ENCODE peak calls at places on chromosomes 1 and 21, in six cellular contexts. N, Y, J, T, E and Z are unnamed samples.

GRCh38 chr1:224615861-224616760 is at the start of gene CNIH3:
- DNase-seq in N (no peak), Y (no peak), J (no peak), T (no peak), E (no peak), Z (no peak)

GRCh38 chr1:50279622-50280320 is 143.5 kb downstream of the DMRTA2 start:
- DNase-seq in N (peak; percentile 20), Y (no peak), J (peak; percentile 10), T (no peak), E (no peak), Z (no peak)

GRCh38 chr1:25731148-25731547 is 68.8 kb upstream of the SELENON start:
- DNase-seq in N (no peak), Y (no peak), J (no peak), T (no peak), E (no peak), Z (no peak)

GRCh38 chr1:175188936-175189335 is 3.6 kb downstream of the KIAA0040 start:
- DNase-seq in N (no peak), Y (peak; percentile 68), J (peak; percentile 83), T (peak; percentile 70), E (no peak), Z (no peak)

GRCh38 chr21:30227633-30228404 is 11.9 kb upstream of the CLDN8 start:
- DNase-seq in N (no peak), Y (no peak), J (no peak), T (no peak), E (peak; percentile 44), Z (peak; percentile 83)

GRCh38 chr1:182845894-182846293 is 6.7 kb downstream of the DHX9 start:
- DNase-seq in N (no peak), Y (no peak), J (no peak), T (no peak), E (no peak), Z (no peak)

GRCh38 chr1:26280333-26281042 is 602 bp downstream of the SH3BGRL3 start:
- DNase-seq in N (no peak), Y (no peak), J (peak; percentile 28), T (no peak), E (no peak), Z (no peak)

GRCh38 chr1:32101233-32101681 is 6.6 kb upstream of the KPNA6 start:
- DNase-seq in N (no peak), Y (no peak), J (no peak), T (no peak), E (no peak), Z (no peak)

GRCh38 chr1:220732621-220733020 is 15.5 kb upstream of the MTARC2 start:
- DNase-seq in N (no peak), Y (no peak), J (no peak), T (no peak), E (no peak), Z (no peak)

GRCh38 chr1:167553136-167554027 is at the start of gene CREG1:
- DNase-seq in N (peak; percentile 95), Y (peak; percentile 95), J (peak; percentile 92), T (peak; percentile 97), E (peak; percentile 56), Z (peak; percentile 68)
- TF ChIP-seq CTCF in N (no peak), Y (no peak), J (no peak), T (peak; percentile 5), E (no peak), Z (no peak)

DNA sequence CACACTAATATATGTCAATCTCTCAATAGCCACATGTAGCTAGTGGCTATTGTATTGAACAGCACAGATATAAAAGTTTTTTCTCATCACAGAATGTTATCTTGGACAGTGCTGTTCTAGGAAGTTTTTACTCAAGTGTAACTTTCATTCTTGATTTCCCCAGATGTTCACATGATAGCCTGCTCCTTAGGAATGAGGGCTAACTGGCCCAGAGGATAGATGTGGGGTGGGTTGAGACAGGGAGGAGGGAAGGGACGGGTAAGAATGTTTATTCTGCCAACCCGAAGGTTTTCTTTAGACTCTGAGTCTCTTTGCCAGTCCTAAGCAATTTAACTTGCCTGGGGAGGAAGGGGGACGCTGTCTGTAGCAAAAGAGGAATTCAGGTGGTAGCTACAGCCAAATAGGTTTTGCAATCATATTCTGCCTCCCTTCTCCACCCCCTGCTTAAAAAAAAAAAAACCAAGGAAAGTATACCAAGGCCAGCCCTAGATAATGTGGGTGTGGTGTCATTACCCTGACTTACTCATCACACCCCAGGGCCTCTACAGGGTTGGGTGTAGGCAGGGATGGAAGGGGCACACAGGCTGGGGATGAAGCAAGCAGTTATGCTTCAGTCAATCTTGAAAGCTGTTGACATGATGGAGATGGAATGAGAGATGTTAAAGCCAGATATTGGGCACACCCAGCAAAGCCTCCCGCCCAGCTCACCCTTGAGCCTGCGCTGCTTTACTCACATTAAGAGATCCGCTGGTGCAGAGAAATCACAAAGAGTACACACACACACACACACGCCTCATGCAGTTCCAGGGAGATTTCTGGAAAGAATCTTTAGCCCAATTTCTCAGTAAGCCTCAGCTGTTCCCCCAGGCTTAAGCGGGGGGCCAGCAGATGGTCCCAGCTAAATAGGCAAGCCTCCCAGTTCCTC is 59.9 kb downstream of the PLXNA2 start:
- DNase-seq in N (no peak), Y (no peak), J (no peak), T (no peak), E (peak; percentile 90), Z (peak; percentile 87)
- TF ChIP-seq CTCF in N (no peak), Y (no peak), J (no peak), T (no peak), E (no peak), Z (no peak)

DNA sequence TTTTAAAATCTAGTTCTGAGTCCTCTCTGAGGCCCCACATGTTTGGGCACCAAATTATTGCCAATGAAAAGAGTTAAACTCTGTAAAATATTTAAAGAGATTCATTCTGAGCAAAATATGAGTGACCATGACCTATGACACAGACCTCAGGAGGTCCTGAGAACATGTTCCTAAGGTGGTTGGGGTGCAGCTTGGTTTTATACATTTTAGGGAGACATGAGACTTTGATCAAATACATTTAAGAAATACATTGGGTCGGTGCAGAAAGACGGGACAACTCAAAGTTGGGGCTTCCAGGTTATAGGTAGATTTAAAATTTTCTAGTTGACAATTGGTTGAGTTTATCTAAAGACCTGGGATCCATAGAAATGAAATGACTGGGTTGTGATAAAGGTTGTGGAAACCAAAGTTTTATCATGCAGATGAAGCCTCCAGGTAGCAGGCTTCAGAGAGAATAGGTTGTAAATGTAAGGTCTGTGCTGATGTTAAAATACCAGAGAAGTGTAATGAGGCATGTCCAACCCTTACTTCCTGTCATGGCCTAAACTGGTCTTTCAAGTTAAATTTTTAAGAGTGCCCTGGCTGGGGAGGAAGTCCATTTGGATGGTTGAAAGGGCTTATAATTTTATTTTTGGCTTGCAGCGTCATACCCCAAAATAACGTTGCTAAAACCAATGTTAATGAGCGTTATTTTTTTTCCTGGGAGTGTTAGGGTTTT is 274.9 kb downstream of the NUF2 start:
- DNase-seq in N (no peak), Y (no peak), J (no peak), T (no peak), E (no peak), Z (no peak)
- TF ChIP-seq CTCF in N (no peak), Y (no peak), J (no peak), T (no peak), E (no peak), Z (no peak)

GRCh38 chr21:25562660-25563059 is 44.6 kb downstream of the MRPL39 start:
- DNase-seq in N (no peak), Y (no peak), J (peak; percentile 38), T (no peak), E (no peak), Z (no peak)

GRCh38 chr21:25560151-25560783 is 47.0 kb downstream of the MRPL39 start:
- DNase-seq in N (no peak), Y (no peak), J (peak; percentile 46), T (no peak), E (no peak), Z (no peak)

GRCh38 chr21:25564349-25564948 is 42.8 kb downstream of the MRPL39 start:
- DNase-seq in N (no peak), Y (no peak), J (peak; percentile 45), T (no peak), E (no peak), Z (no peak)

GRCh38 chr21:25563399-25564116 is 43.7 kb downstream of the MRPL39 start:
- DNase-seq in N (no peak), Y (no peak), J (peak; percentile 88), T (no peak), E (no peak), Z (no peak)

DNA sequence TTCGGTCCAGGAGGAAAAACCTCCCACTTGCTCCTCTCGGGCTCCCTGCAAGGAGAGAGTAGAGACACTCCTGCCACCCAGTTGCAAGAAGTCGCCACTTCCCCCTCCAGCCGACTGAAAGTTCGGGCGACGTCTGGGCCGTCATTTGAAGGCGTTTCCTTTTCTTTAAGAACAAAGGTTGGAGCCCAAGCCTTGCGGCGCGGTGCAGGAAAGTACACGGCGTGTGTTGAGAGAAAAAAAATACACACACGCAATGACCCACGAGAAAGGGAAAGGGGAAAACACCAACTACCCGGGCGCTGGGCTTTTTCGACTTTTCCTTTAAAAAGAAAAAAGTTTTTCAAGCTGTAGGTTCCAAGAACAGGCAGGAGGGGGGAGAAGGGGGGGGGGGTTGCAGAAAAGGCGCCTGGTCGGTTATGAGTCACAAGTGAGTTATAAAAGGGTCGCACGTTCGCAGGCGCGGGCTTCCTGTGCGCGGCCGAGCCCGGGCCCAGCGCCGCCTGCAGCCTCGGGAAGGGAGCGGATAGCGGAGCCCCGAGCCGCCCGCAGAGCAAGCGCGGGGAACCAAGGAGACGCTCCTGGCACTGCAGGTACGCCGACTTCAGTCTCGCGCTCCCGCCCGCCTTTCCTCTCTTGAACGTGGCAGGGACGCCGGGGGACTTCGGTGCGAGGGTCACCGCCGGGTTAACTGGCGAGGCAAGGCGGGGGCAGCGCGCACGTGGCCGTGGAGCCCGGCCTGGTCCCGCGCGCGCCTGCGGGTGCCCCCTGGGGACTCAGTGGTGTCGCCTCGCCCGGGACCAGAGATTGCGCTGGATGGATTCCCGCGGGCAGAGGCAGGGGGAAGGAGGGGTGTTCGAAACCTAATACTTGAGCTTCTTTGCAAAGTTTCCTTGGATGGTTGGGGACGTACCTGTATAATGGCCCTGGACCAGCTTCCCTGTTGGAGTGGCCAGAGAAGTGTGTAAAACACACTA is 45.3 kb downstream of the MRPL39 start:
- DNase-seq in N (peak; percentile 35), Y (peak; percentile 66), J (peak; percentile 94), T (peak; percentile 39), E (peak; percentile 23), Z (no peak)
- TF ChIP-seq CTCF in N (peak; percentile 33), Y (peak; percentile 35), J (peak; percentile 26), T (peak; percentile 32), E (peak; percentile 36), Z (peak; percentile 23)

DNA sequence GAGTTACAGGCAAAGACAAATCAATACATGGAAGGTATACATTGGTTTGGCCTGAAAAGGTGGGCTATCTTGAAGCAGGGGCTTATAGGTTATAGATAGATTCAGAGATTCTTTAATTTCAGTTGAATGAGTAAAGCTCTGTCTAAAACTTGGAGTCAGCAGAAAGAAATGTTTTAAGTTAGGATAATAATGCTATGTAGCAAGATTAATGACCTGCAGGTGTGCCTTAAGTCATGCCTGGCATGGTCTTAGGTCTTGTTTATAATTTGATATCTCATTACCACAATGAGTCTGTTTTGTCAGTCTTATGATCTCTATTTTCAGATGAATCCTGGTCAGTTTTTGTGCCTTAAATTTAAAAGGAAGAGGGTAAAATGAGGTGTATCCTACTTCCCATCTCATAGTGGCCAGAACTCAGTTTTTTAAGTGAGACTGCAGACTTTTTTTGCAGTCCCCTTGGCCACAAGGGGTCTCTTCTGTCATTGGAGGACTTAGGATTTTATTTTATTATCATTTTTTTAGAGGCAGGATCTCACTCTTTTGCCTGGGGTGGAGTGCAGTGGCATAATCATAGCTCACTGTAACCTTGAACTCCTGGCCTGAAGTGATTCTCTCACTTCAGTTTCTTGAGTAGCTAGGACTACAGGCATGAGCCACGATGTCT is 21.3 kb upstream of the PGBD2 start:
- DNase-seq in N (no peak), Y (no peak), J (no peak), T (no peak), E (no peak), Z (no peak)
- TF ChIP-seq CTCF in N (no peak), Y (no peak), J (no peak), T (peak; percentile 5), E (no peak), Z (no peak)